ENCODE peak calls at places on chromosomes 11 and 22, in five cellular contexts. O, P, L, R and T are unnamed samples.
A peak's percentile ranks its signal among the peaks of the same experiment; 100 is the strongest.

GRCh38 chr11:69999721-70000120 is 78.4 kb upstream of the ANO1 start:
- DNase-seq in O (no peak), P (no peak), L (no peak), R (no peak), T (no peak)

GRCh38 chr22:46561435-46561905 is 24.1 kb upstream of the CELSR1 start:
- DNase-seq in O (no peak), P (no peak), L (no peak), R (no peak), T (no peak)

GRCh38 chr11:134267466-134267865 is 8.7 kb upstream of the GLB1L3 start:
- DNase-seq in O (no peak), P (peak; percentile 39), L (no peak), R (no peak), T (peak; percentile 43)

GRCh38 chr22:49123621-49124192 is 704.0 kb downstream of the BRD1 start:
- DNase-seq in O (peak; percentile 62), P (peak; percentile 77), L (no peak), R (no peak), T (no peak)

GRCh38 chr11:534592-535518 is 521 bp downstream of the HRAS start:
- DNase-seq in O (no peak), P (peak; percentile 95), L (no peak), R (peak; percentile 9), T (no peak)

GRCh38 chr11:1501421-1502167 is 15.0 kb upstream of the MOB2 start:
- DNase-seq in O (no peak), P (no peak), L (no peak), R (no peak), T (no peak)

GRCh38 chr11:43943931-43944751 is 1.7 kb downstream of the C11orf96 start:
- DNase-seq in O (no peak), P (peak; percentile 88), L (no peak), R (no peak), T (no peak)

GRCh38 chr11:118304227-118304808 is at the start of gene CD3E:
- DNase-seq in O (no peak), P (no peak), L (no peak), R (no peak), T (no peak)

GRCh38 chr11:68764746-68765145 is 13.4 kb upstream of the TESMIN start:
- DNase-seq in O (no peak), P (no peak), L (no peak), R (no peak), T (no peak)

GRCh38 chr11:250740-251299 is 14.0 kb downstream of the PSMD13 start:
- DNase-seq in O (no peak), P (peak; percentile 94), L (peak; percentile 64), R (peak; percentile 59), T (no peak)

GRCh38 chr11:7268727-7269126 is 17.0 kb downstream of the SYT9 start:
- DNase-seq in O (no peak), P (no peak), L (no peak), R (no peak), T (no peak)

GRCh38 chr11:64448599-64449380 is 89.8 kb downstream of the RPS6KA4 start:
- DNase-seq in O (peak; percentile 90), P (peak; percentile 96), L (peak; percentile 84), R (peak; percentile 52), T (no peak)

GRCh38 chr22:20656902-20657836 is 116.7 kb upstream of the SERPIND1 start:
- DNase-seq in O (no peak), P (peak; percentile 61), L (no peak), R (no peak), T (no peak)

GRCh38 chr11:27622541-27623300 is 77.5 kb downstream of the BDNF start:
- DNase-seq in O (no peak), P (no peak), L (no peak), R (no peak), T (no peak)

GRCh38 chr11:2533642-2534115 is 88.9 kb downstream of the KCNQ1 start:
- DNase-seq in O (no peak), P (peak; percentile 93), L (peak; percentile 60), R (peak; percentile 89), T (peak; percentile 84)

GRCh38 chr11:69486056-69486772 is 4.8 kb downstream of the LINC01488 start:
- DNase-seq in O (no peak), P (no peak), L (no peak), R (no peak), T (no peak)

GRCh38 chr11:63719987-63720386 is 38.7 kb downstream of the RTN3 start:
- DNase-seq in O (no peak), P (no peak), L (no peak), R (peak; percentile 43), T (peak; percentile 52)

GRCh38 chr22:50507421-50507990 is at the start of gene LMF2:
- DNase-seq in O (peak; percentile 98), P (peak; percentile 98), L (peak; percentile 90), R (no peak), T (no peak)

GRCh38 chr11:18115360-18116127 is 9.7 kb upstream of the SAAL1 start:
- DNase-seq in O (no peak), P (peak; percentile 84), L (peak; percentile 68), R (peak; percentile 59), T (peak; percentile 14)
- TF ChIP-seq CTCF in O (peak; percentile 67), P (no peak), L (peak; percentile 87), R (peak; percentile 89), T (peak; percentile 91)

DNA sequence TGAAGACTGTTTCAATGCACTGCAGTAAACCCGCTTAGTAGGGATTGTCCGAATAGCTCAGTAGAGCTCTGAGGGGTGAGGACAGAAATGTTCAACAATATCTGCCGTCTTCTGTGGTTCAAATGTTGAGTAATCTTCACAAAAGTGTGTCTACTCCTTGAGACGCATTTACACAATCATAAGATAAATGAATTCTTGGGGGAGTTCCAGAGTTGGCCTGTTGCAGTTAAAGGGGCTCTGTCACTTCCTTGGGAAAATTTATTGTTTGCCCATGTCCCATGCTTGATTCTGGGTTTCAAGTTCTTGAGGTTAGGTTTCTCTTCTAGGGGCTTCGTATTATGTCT is 614 bp downstream of the ANO3 start:
- DNase-seq in O (no peak), P (no peak), L (no peak), R (peak; percentile 63), T (no peak)
- H3K4me3 ChIP-seq in O (no peak overlapping the region), P (no peak overlapping the region), L (no peak overlapping the region), R (no peak overlapping the region), T (peak overlapping the region; percentile 40)

GRCh38 chr11:42593426-42593825 is 718.4 kb upstream of the API5 start:
- DNase-seq in O (no peak), P (no peak), L (no peak), R (no peak), T (no peak)
- TF ChIP-seq CTCF in O (no peak), P (no peak), L (no peak), R (no peak), T (no peak)

DNA sequence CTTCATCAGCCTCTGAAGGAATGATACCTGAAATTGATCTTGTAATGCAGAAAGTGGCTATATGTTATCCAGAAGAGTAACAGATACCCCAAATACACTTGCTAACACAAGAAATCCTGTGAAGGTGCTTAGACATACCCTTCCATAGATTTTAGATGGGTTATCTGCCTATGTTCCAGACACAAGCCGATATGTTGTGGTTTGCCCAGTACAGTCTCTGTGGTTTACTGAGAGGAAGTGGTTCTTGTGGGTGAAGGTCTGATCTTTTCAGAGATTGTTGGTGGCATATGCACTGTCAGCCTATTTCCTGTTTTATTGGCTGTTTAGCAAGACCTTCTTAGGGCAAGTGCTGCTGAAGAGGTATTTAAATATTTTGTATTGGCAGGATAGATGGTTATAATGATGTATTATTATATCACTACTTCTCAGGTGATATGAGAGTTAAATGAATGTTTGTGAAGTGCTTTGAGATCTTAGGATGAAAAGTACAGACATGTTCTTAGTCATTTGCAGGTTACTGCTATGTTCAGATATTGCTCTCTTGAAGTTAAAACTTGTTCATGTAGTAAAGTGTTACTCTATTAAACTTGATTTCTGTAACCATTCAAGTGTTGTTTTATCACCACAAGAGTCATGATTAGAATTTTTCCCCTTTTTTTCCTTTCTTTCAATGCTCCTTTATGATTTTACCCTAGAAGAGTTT is 8.2 kb downstream of the ARHGEF12 start:
- DNase-seq in O (no peak), P (no peak), L (peak; percentile 51), R (peak; percentile 52), T (no peak)
- H3K4me3 ChIP-seq in O (no peak overlapping the region), P (no peak overlapping the region), L (no peak overlapping the region), R (no peak overlapping the region), T (no peak overlapping the region)

DNA sequence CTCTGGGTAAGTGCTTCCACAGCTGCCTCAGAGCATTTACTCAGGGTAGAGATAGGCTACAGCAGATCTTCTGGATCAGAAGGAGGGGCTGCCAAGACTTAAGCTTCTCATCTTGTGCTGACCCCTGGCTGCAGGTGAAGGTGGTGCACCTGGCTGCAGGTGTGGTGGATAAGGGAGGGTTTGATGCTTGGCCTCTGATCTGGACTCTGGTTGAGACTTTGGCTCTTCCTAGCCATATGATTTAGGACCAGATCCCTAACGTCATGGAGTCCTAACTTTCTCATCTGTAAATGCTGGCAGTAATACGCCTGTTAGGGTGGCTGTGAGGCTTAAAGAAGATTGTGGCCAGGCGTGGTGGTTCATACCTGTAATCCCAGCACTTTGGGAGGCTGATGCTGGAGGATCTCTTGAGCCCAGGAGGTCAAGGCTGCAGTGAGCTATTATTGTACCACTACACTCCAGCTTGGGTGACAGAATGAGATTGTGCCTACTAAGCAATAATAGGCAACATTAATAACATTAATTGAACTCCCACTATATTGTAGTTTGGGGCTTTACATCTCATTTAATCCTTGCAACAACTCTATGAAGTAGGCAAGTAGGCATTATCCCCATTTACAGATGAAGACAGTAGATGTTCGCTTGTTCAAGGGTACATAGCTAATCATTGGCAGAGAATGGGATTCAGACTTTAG is 10.7 kb downstream of the DTX4 start:
- DNase-seq in O (no peak), P (no peak), L (peak; percentile 81), R (no peak), T (no peak)
- TF ChIP-seq CTCF in O (no peak), P (no peak), L (peak; percentile 70), R (no peak), T (peak; percentile 51)

GRCh38 chr11:16612234-16612571 is 126.2 kb upstream of the C11orf58 start:
- DNase-seq in O (no peak), P (no peak), L (no peak), R (no peak), T (no peak)
- H3K4me3 ChIP-seq in O (peak overlapping the region; percentile 75), P (no peak overlapping the region), L (no peak overlapping the region), R (no peak overlapping the region), T (no peak overlapping the region)

DNA sequence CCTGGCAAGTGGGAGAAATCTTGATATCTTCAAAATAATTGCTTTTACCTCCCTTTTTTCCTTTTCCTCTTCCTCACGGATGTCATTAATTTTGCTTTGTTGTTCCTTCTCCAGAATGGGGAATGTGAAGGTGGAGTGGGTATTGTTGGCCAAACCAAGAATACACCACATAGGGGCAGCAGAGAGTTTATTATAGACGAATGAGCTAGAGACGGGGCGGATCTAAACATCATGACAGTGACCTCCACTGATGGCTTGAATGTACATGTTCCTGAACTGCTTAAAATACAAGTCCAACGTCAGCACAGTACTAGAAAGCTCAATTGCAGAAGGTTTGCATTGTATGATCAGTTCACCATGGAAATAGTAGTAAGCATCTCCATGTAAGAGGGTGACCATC is 122.3 kb upstream of the SNX19 start:
- DNase-seq in O (no peak), P (no peak), L (no peak), R (no peak), T (no peak)
- TF ChIP-seq CTCF in O (no peak), P (no peak), L (no peak), R (no peak), T (peak; percentile 30)